ENCODE peak calls at places on chromosomes 16 and 17, in six cellular contexts. J is GM12878, M is A549, F is K562, Z is HepG2, Q is IMR-90. P is an unnamed sample.

GRCh38 chr16:84103678-84104077 is 13.1 kb downstream of the MBTPS1 start:
- DNase-seq in J (no peak), M (no peak), F (no peak), Z (no peak), Q (no peak), P (no peak)

GRCh38 chr17:59607061-59607460 is 12.6 kb upstream of the CLTC start:
- DNase-seq in J (no peak), M (no peak), F (no peak), Z (no peak), Q (no peak), P (no peak)

GRCh38 chr17:60248618-60249516 is 99.1 kb downstream of the CA4 start:
- DNase-seq in J (no peak), M (no peak), F (no peak), Z (no peak), Q (peak), P (no peak)

GRCh38 chr16:82715833-82716232 is 89.1 kb downstream of the CDH13 start:
- DNase-seq in J (no peak), M (no peak), F (no peak), Z (no peak), Q (no peak), P (no peak)

GRCh38 chr16:55917373-55917919 is 42.3 kb upstream of the CES5A start:
- DNase-seq in J (no peak), M (no peak), F (no peak), Z (no peak), Q (no peak), P (no peak)

GRCh38 chr17:70011750-70012149 is 63.3 kb upstream of the KCNJ16 start:
- DNase-seq in J (no peak), M (no peak), F (no peak), Z (no peak), Q (no peak), P (no peak)

GRCh38 chr17:2906907-2907306 is 110.7 kb downstream of the RAP1GAP2 start:
- DNase-seq in J (no peak), M (no peak), F (peak), Z (no peak), Q (no peak), P (no peak)

GRCh38 chr16:28865289-28865688 is 1.6 kb downstream of the SH2B1 start:
- DNase-seq in J (no peak), M (no peak), F (no peak), Z (no peak), Q (no peak), P (no peak)

DNA sequence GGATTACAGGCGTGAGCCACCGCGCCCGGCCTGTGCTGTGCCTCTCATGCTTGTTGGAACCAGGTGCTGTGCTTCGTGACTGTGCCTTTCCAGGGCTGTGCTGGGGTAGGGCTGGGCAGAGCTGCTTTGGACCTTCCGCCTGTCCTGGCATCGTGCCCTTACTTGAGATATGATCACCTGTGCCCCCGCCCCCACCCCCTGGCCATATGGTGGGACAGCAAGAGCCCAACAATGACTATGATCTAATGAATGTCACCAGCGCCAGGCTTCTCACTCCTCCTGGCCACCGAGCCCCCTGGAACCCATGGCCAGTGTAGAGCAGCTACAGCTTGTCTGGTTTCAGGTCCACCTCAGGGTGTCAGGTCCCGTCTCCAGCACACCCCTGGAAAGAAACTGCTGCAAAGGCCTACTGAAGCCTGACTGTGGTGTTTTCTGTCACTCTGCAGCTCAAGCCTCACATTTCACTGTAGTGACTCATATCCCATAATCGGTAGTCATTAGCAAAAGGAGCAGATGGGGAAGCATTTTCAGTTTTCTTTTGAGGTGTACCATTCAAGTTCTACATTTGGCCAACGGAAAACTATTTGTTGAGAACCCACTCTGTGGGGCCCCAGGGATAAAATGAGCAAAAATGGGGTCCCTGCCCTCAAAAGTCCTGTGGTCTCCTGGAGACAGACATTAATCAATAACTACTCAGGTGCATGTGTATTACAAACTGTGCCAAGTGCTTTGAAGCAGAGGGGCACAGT is 22.1 kb downstream of the FCSK start:
- DNase-seq in J (peak), M (no peak), F (no peak), Z (no peak), Q (peak), P (no peak)
- TF ChIP-seq BHLHE40 in J (peak), M (no peak), F (no peak), Z (no peak), Q (peak), P (no peak)

GRCh38 chr17:66507103-66507923 is 204.9 kb downstream of the PRKCA start:
- DNase-seq in J (no peak), M (peak), F (peak), Z (peak), Q (peak), P (no peak)
- TF ChIP-seq BHLHE40 in J (no peak), M (no peak), F (no peak), Z (no peak), Q (no peak), P (no peak)

DNA sequence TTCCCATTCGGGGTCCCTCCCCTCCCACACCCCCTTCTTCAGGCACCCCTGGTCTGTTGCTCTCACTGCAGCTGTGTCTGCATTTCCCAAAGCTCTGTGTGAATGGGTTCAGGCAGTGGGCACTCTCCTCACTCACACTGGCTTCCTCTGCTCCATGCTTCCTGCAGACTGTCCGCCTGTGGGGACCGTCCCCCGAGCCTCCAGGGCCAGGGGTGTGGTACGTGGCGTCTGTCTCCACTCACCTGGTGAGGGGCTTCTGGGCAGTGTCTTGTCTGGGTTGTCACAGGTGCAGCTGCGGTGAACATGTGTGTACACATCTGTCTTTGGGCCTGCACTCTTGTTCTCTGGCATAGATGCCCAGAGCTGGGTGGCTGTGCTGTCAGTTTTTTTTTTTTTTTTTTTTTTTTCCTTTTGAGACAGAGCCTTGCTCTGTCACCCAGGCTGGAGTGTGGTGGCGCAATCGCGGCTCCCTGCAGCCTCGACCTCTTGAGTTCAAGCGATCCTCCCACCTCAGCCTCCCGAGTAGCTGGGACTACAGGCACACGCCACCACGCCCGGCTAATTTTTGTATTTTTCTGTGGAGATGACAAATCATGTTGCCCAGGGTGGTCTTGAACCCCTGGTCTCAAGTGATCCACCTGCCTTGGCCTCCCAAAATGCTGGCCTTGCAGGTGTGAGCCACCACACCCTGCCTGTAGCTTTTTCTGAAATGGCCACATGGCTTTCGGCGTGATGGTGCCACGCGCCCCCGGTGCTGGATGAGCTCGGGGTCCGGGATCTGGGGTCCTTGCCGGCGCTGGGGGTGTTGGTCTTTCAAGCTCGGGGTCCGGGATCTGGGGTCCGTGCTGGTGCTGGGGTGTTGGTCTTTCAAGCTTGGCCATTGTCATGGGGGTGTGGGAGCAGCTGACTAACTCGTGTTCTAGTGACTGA is 56.5 kb upstream of the ZNF750 start:
- DNase-seq in J (no peak), M (no peak), F (no peak), Z (no peak), Q (no peak), P (no peak)
- TF ChIP-seq BHLHE40 in J (no peak), M (no peak), F (no peak), Z (no peak), Q (no peak), P (no peak)

GRCh38 chr16:4313563-4314531 is 2.0 kb upstream of the GLIS2 start:
- DNase-seq in J (no peak), M (peak), F (peak), Z (peak), Q (no peak), P (peak)

GRCh38 chr16:4316103-4316731 is 350 bp downstream of the GLIS2 start:
- DNase-seq in J (no peak), M (no peak), F (peak), Z (no peak), Q (no peak), P (peak)

GRCh38 chr16:4316732-4317461 is 1.0 kb downstream of the GLIS2 start:
- DNase-seq in J (no peak), M (no peak), F (no peak), Z (no peak), Q (no peak), P (no peak)

GRCh38 chr16:4315185-4316102 is at the start of gene GLIS2:
- DNase-seq in J (no peak), M (peak), F (peak), Z (no peak), Q (peak), P (peak)

GRCh38 chr16:4314532-4315184 is 1.2 kb upstream of the GLIS2 start:
- DNase-seq in J (no peak), M (peak), F (no peak), Z (no peak), Q (peak), P (no peak)
- TF ChIP-seq BHLHE40 in J (peak), M (no peak), F (no peak), Z (no peak), Q (peak), P (no peak)

DNA sequence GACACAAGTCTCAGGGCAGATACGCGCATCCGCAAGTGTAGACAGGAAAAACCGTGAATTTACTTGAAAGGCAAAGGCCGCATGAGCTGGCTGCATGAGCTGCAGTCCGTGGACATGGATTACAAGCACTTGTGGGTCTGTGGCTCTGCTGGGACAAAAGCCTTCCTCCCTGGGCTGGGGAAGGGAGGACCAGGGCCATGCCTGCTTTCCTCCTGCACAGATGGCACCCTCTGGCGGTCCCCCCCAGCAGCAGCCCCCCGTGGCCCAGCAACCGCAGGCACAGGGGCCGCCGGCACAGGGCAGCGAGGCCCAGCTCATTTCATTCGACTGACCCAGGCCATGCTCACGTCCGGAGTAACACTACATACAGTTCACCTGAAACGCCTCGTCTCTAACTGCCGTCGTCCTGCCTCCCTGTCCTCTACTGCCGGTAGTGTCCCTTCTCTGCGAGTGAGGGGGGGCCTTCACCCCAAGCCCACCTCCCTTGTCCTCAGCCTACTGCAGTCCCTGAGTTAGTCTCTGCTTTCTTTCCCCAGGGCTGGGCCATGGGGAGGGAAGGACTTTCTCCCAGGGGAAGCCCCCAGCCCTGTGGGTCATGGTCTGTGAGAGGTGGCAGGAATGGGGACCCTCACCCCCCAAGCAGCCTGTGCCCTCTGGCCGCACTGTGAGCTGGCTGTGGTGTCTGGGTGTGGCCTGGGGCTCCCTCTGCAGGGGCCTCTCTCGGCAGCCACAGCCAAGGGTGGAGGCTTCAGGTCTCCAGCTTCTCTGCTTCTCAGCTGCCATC is 1.7 kb upstream of the MRPL12 start:
- DNase-seq in J (no peak), M (no peak), F (peak), Z (no peak), Q (no peak), P (no peak)
- TF ChIP-seq BHLHE40 in J (no peak), M (no peak), F (no peak), Z (no peak), Q (no peak), P (no peak)

GRCh38 chr17:72491102-72491501 is 370.3 kb downstream of the SOX9 start:
- DNase-seq in J (no peak), M (no peak), F (no peak), Z (no peak), Q (no peak), P (no peak)

GRCh38 chr17:72486806-72487205 is 366.0 kb downstream of the SOX9 start:
- DNase-seq in J (no peak), M (no peak), F (no peak), Z (no peak), Q (no peak), P (no peak)

GRCh38 chr17:72488542-72489272 is 367.9 kb downstream of the SOX9 start:
- DNase-seq in J (no peak), M (no peak), F (no peak), Z (no peak), Q (no peak), P (no peak)

GRCh38 chr17:72487731-72488325 is 367.0 kb downstream of the SOX9 start:
- DNase-seq in J (no peak), M (no peak), F (no peak), Z (no peak), Q (no peak), P (no peak)

GRCh38 chr17:72489273-72489641 is 368.4 kb downstream of the SOX9 start:
- DNase-seq in J (no peak), M (no peak), F (no peak), Z (peak), Q (no peak), P (no peak)
- TF ChIP-seq BHLHE40 in J (no peak), M (no peak), F (no peak), Z (no peak), Q (no peak), P (no peak)

DNA sequence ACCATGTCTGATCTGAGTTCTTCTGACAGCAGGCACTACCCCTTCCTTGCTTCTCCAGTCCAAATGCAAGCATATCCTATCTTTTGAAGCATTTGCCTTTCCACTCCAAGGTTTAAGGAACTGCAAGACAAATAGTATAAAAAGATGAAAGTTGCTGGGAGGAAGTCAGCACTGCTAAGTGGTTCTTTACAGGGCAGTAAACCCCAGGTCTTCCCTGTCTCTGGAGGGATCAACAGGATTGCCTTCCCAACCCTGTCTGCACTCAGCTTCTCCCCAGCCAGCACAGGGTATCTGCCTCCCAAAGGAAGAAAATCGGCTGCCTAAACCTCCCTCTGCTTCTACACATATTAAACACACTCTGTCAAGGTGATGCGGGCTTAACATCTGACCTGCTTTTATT is 46.8 kb downstream of the SOX9 start:
- DNase-seq in J (no peak), M (no peak), F (no peak), Z (no peak), Q (no peak), P (no peak)
- TF ChIP-seq BHLHE40 in J (no peak), M (no peak), F (no peak), Z (no peak), Q (no peak), P (no peak)

GRCh38 chr17:37365589-37365988 is 10.2 kb upstream of the C17orf78 start:
- DNase-seq in J (no peak), M (no peak), F (no peak), Z (no peak), Q (no peak), P (no peak)

GRCh38 chr17:37373530-37374159 is 2.1 kb upstream of the C17orf78 start:
- DNase-seq in J (no peak), M (peak), F (peak), Z (peak), Q (peak), P (peak)

DNA sequence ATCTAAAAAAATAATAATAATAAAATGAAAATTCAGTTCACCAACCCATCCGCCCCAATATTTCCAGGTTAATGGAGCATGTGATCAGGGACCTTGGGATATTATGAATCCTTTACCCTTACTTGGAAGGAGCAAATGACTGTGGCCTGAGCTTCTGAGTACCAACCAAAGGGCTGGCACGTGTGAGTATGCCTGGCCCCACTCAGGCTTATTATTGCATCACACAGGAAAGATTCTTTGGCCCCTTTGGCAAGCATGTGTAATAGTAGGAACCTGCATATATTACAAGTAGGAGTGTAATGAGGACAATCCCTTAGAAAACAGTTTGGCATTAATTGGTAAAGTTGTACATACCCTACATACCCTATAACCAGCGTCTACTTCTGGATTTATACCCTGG is 7.2 kb upstream of the C17orf78 start:
- DNase-seq in J (no peak), M (no peak), F (no peak), Z (no peak), Q (peak), P (no peak)
- TF ChIP-seq BHLHE40 in J (no peak), M (no peak), F (no peak), Z (no peak), Q (peak), P (no peak)

DNA sequence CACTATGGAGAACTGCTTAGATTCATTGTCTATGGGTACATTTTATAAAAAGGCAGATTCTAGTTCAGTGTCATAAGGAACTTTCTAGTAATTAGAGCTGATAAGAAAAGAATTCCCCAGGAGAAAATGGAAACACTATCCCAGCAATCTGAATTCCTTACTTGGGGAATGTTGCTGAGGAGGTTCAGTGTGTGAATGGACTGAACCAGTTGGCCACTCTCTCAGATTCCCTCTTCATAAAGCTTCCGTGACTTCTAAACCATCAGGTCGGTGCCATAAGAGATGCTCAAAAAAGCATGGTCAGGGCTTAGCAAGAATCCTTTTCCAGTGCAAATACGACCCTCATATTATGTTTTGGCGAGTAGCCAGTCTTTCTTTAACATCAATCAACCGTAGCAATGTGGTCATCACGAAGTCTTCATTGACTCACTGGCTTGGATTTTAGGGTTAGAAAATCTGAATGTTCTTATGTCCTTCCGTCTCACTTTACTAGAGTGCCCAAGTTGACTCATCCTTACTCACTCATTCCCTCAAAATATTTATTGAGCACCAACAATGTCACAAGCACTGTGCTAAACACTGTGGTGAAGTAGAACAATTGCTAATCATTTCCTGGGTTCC is 102.7 kb upstream of the HLF start:
- DNase-seq in J (no peak), M (peak), F (no peak), Z (peak), Q (peak), P (no peak)
- TF ChIP-seq BHLHE40 in J (no peak), M (no peak), F (no peak), Z (no peak), Q (no peak), P (no peak)

GRCh38 chr17:44970136-44970737 is 2.1 kb upstream of the C1QL1 start:
- DNase-seq in J (no peak), M (no peak), F (no peak), Z (no peak), Q (no peak), P (peak)
- TF ChIP-seq BHLHE40 in J (no peak), M (no peak), F (no peak), Z (no peak), Q (no peak), P (no peak)